ENCODE peak calls at places on chromosomes 3 and 15, in seven cellular contexts. M is ovary, W is body of pancreas, N is heart left ventricle, C is HepG2, K is sigmoid colon, E is gastrocnemius medialis. P is an unnamed sample.

GRCh38 chr15:74855857-74856256 is 12.9 kb upstream of the ULK3 start:
- DNase-seq in M (no peak), W (no peak), N (no peak), C (no peak), K (no peak), E (peak), P (no peak)

GRCh38 chr3:15903776-15904720 is 106.3 kb upstream of the ANKRD28 start:
- DNase-seq in M (no peak), W (peak), N (peak), C (no peak), K (no peak), E (peak), P (no peak)

GRCh38 chr3:13405614-13406013 is 14.5 kb downstream of the NUP210 start:
- DNase-seq in M (no peak), W (no peak), N (no peak), C (no peak), K (no peak), E (no peak), P (no peak)

GRCh38 chr15:66595937-66596545 is 30.2 kb upstream of the LCTL start:
- DNase-seq in M (no peak), W (no peak), N (no peak), C (no peak), K (no peak), E (no peak), P (no peak)

GRCh38 chr3:13115991-13116390 is 42.8 kb upstream of the IQSEC1 start:
- DNase-seq in M (no peak), W (no peak), N (no peak), C (no peak), K (peak), E (no peak), P (no peak)

GRCh38 chr3:169668081-169668956 is 4.8 kb upstream of the MECOM start:
- DNase-seq in M (peak), W (peak), N (peak), C (no peak), K (no peak), E (no peak), P (no peak)

GRCh38 chr3:129010316-129010956 is 9.3 kb downstream of the EFCC1 start:
- DNase-seq in M (no peak), W (no peak), N (peak), C (no peak), K (no peak), E (no peak), P (no peak)

GRCh38 chr3:167031364-167032049 is 348.6 kb downstream of the ZBBX start:
- DNase-seq in M (no peak), W (no peak), N (no peak), C (no peak), K (no peak), E (no peak), P (no peak)

GRCh38 chr3:160157321-160157720 is 67.9 kb upstream of the C3orf80 start:
- DNase-seq in M (no peak), W (no peak), N (no peak), C (no peak), K (no peak), E (no peak), P (no peak)

GRCh38 chr15:77010842-77011241 is 15.9 kb downstream of the PSTPIP1 start:
- DNase-seq in M (no peak), W (no peak), N (peak), C (no peak), K (no peak), E (no peak), P (no peak)

GRCh38 chr15:65819563-65819960 is 27.5 kb upstream of the DENND4A start:
- DNase-seq in M (no peak), W (no peak), N (no peak), C (peak), K (no peak), E (no peak), P (no peak)

GRCh38 chr15:82538961-82539689 is 1.1 kb downstream of the RPS17 start:
- DNase-seq in M (no peak), W (no peak), N (no peak), C (peak), K (no peak), E (no peak), P (no peak)

GRCh38 chr15:88089019-88089603 is 167.4 kb downstream of the NTRK3 start:
- DNase-seq in M (no peak), W (no peak), N (no peak), C (no peak), K (no peak), E (no peak), P (no peak)

GRCh38 chr3:194869482-194870169 is 183.9 kb downstream of the FAM43A start:
- DNase-seq in M (no peak), W (no peak), N (no peak), C (no peak), K (no peak), E (no peak), P (no peak)

GRCh38 chr3:155934215-155934614 is 63.8 kb downstream of the GMPS start:
- DNase-seq in M (no peak), W (no peak), N (no peak), C (no peak), K (no peak), E (no peak), P (no peak)

GRCh38 chr3:39413691-39414420 is 7.3 kb downstream of the RPSA start:
- DNase-seq in M (no peak), W (no peak), N (no peak), C (no peak), K (no peak), E (no peak), P (no peak)

GRCh38 chr3:98274914-98275313 is 7.4 kb upstream of the OR5H2 start:
- DNase-seq in M (no peak), W (no peak), N (peak), C (no peak), K (no peak), E (no peak), P (no peak)

GRCh38 chr3:67381667-67382272 is 272.6 kb downstream of the SUCLG2 start:
- DNase-seq in M (no peak), W (no peak), N (no peak), C (peak), K (no peak), E (no peak), P (no peak)

GRCh38 chr3:115623414-115623868 is at the start of gene GAP43:
- DNase-seq in M (peak), W (peak), N (no peak), C (peak), K (peak), E (no peak), P (no peak)

GRCh38 chr15:58222698-58223097 is 84.5 kb downstream of the AQP9 start:
- DNase-seq in M (no peak), W (no peak), N (no peak), C (no peak), K (no peak), E (no peak), P (no peak)

GRCh38 chr3:80051602-80051962 is 283.8 kb upstream of the ROBO1 start:
- DNase-seq in M (no peak), W (no peak), N (peak), C (no peak), K (no peak), E (no peak), P (no peak)

GRCh38 chr3:52395503-52395865 is 49.4 kb downstream of the SEMA3G start:
- DNase-seq in M (peak), W (no peak), N (peak), C (no peak), K (no peak), E (no peak), P (no peak)

GRCh38 chr3:30894521-30895289 is at the start of gene GADL1:
- DNase-seq in M (peak), W (peak), N (peak), C (no peak), K (peak), E (peak), P (no peak)

GRCh38 chr3:193214445-193214844 is 26.6 kb upstream of the PLAAT1 start:
- DNase-seq in M (no peak), W (no peak), N (no peak), C (no peak), K (no peak), E (no peak), P (no peak)

GRCh38 chr3:57434041-57434440 is 110.1 kb downstream of the DNAH12 start:
- DNase-seq in M (no peak), W (no peak), N (no peak), C (peak), K (no peak), E (no peak), P (no peak)

GRCh38 chr3:128969993-128970740 is 23.7 kb downstream of the CFAP92 start:
- DNase-seq in M (peak), W (peak), N (no peak), C (peak), K (no peak), E (no peak), P (no peak)

GRCh38 chr3:31247063-31247447 is 285.7 kb upstream of the STT3B start:
- DNase-seq in M (no peak), W (no peak), N (no peak), C (no peak), K (no peak), E (no peak), P (no peak)

GRCh38 chr15:84890670-84891147 is 6.2 kb downstream of the SLC28A1 start:
- DNase-seq in M (no peak), W (no peak), N (no peak), C (no peak), K (no peak), E (no peak), P (no peak)

GRCh38 chr15:43105778-43106485 is at the start of gene UBR1:
- DNase-seq in M (peak), W (peak), N (peak), C (peak), K (peak), E (peak), P (peak)
- TF ChIP-seq POLR2A in M (peak), W (peak), N (no peak), C (peak), K (peak), E (peak), P (no peak)

GRCh38 chr3:132659370-132660055 is at the start of gene ACAD11:
- DNase-seq in M (peak), W (peak), N (peak), C (peak), K (peak), E (peak), P (peak)

GRCh38 chr3:132660056-132660744 is at the start of gene UBA5:
- DNase-seq in M (peak), W (peak), N (peak), C (peak), K (peak), E (peak), P (peak)

GRCh38 chr3:132660745-132661067 is 577 bp downstream of the UBA5 start:
- DNase-seq in M (no peak), W (no peak), N (no peak), C (no peak), K (no peak), E (no peak), P (peak)

GRCh38 chr3:132659000-132659369 is 624 bp downstream of the ACAD11 start:
- DNase-seq in M (no peak), W (no peak), N (no peak), C (no peak), K (no peak), E (no peak), P (no peak)

DNA sequence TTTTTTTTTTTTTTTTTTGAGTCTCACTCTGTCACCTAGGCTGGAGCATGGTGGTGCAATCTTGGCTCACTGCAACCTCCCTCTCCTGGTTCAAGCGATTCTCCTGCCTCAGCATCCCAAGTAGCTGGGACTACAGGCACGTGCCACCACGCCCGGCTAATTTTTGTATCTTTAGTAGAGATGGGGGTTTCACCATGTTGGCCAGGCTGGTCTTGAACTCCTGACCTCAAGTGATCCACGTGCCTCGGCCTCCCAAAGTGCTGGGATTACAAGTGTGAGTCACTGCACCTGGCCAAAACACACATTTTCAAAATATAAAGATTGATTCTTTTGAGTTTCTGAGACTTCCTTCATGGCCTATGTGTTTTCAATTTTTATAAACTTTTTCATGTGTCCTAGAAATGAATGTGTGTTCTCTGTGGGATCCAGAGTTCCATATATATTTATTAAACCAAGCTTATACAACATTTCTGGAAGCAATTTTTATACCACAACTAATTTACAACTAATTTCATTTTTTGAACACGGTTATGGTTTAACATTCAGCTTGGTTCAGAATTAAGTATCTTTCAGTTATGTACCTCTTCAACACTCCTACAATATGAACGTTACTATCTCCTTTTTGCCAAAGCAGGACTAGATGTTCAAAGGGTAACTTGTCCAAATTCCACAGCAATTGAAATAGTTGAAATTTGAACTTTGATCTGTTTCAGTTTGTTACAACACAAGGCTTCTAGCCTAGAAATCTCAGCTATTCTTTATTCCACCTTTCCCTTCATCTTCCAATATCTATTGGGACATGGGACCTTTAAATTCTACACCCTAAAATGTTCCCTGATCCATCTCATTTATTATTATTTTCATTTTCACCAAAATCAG is 1.5 kb downstream of the ACAD11 start:
- DNase-seq in M (no peak), W (no peak), N (no peak), C (peak), K (no peak), E (no peak), P (no peak)
- H3K4me3 ChIP-seq in M (peak), W (no peak), N (peak), C (peak), K (no peak), E (no peak), P (no peak)

DNA sequence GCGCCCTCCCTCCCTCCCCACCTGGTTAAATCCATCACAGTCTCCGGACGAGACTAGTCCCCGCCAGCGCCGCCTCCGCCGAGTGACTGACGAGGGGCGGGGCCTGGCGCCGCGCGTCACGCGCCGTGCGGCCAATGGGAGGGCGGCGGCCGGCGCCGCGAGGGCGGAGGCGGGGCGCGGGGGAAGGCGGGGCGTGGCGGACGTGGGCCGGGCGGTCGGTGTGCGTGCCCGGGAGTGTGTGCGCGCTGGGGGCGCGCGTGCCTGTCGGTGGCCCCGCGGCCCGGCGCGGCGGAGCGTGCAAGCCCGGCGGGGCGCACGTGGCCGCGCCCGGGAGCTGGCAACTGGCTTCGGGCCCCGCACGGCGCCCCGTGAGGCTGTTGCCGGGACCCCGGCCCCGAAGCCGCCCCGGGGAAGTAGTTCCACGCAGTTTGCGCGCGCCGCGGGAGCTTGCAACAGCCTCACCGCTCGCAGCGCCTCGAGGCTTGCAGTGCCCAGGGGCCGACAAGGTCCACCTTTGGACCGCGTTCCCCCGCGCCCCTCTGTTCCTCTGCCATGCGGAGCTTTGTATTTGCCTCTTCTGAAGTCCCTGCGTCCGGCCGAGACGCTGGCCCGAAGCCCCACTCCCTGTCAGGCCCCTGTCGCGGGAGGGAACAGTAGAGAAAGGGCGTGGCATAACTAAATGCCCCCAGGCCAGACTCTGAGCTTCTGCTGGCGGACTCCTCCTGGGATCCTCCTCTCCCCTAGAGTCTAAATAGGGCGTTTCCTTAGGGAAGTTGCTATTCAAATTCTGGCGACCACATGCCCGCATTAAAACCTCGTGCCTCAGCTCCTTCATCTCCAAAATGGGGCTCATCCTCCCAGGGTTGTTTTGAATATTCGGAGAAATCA is 400.9 kb downstream of the SHQ1 start:
- DNase-seq in M (peak), W (peak), N (peak), C (peak), K (peak), E (peak), P (peak)
- TF ChIP-seq POLR2A in M (no peak), W (no peak), N (no peak), C (no peak), K (no peak), E (peak), P (no peak)

GRCh38 chr15:98649621-98649995 is 1.3 kb downstream of the IGF1R start:
- DNase-seq in M (peak), W (peak), N (peak), C (no peak), K (peak), E (peak), P (peak)

GRCh38 chr15:98648654-98649537 is 557 bp downstream of the IGF1R start:
- DNase-seq in M (peak), W (peak), N (peak), C (no peak), K (peak), E (peak), P (no peak)

GRCh38 chr15:98647774-98648653 is at the start of gene IGF1R:
- DNase-seq in M (peak), W (peak), N (peak), C (peak), K (peak), E (peak), P (peak)

GRCh38 chr15:98647026-98647773 is 1.1 kb upstream of the IGF1R start:
- DNase-seq in M (peak), W (peak), N (peak), C (peak), K (peak), E (no peak), P (peak)

GRCh38 chr15:98646546-98647025 is 1.8 kb upstream of the IGF1R start:
- DNase-seq in M (no peak), W (no peak), N (no peak), C (no peak), K (no peak), E (no peak), P (no peak)
- H3K4me3 ChIP-seq in M (peak), W (no peak), N (peak), C (peak), K (peak), E (peak), P (peak)

DNA sequence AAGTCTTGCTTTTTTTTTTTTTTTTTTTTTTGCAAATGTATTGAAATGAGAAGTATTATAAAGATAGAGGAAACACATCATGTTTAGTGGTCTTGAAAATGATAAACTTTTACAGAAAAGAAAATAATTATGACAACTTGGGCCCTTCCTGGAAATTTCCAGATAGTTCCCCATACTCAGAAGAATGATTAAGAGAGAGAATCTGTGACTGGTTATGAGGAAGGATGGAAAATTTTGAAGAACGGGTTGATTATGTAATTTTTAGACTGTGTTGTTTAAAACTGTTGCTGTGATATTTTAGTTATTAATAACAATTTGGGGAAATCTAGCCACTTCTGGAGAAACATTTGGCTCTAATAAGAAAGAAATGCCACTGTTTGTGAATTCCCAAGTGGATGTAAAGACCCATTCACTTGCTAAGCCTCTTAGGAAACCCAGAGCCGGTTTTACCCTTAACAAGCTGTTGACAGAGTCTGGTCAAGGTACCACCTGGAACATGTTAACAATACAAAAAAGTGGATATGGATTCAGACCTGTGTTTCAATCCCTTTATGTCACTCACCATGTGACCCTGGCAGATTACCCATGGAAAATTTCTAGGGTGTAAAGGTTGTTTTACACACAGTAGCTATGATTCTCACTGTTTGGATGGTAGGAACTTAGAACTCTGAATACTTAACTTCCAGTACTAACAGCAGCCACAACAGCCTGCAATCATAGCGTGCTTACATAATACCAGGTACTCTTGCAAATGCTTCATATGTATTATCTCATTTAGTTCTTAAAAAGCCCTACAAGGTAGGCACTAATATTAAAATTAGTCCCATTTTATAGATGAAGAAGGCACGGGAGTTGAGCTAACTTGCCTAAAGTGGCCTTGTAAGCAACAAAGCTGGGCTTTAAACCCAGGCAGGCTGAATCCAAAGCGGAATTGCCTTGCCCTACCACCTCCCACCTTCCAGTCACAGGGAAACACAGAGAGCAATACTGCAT is 32.0 kb downstream of the ZBTB38 start:
- DNase-seq in M (no peak), W (peak), N (no peak), C (peak), K (no peak), E (no peak), P (no peak)
- TF ChIP-seq POLR2A in M (peak), W (peak), N (no peak), C (peak), K (no peak), E (no peak), P (no peak)

GRCh38 chr3:153284282-153284938 is 122.4 kb downstream of the RAP2B start:
- DNase-seq in M (no peak), W (peak), N (no peak), C (peak), K (peak), E (peak), P (peak)
- H3K4me3 ChIP-seq in M (no peak), W (no peak), N (no peak), C (no peak), K (no peak), E (no peak), P (no peak)

GRCh38 chr3:75296858-75297257 is 367.3 kb upstream of the FRG2C start:
- DNase-seq in M (no peak), W (no peak), N (no peak), C (no peak), K (no peak), E (no peak), P (no peak)
- TF ChIP-seq POLR2A in M (no peak), W (no peak), N (no peak), C (no peak), K (no peak), E (no peak), P (no peak)